ENCODE peak calls at places on chromosomes 7 and 10, in ten cellular contexts. S is endothelial cell of umbilical vein, U is HepG2, B is GM23338, F is H1, J is prostate gland, M is HCT116, Q is spleen, Z is GM12878, H is Panc1. T is an unnamed sample. For H3K4me1, the result is how much of the 10 kb centered on the place peaks cover.

GRCh38 chr10:80599424-80599847 is 61.7 kb downstream of the SH2D4B start:
- DNase-seq in S (peak), U (peak), B (peak), F (peak), J (no peak), M (peak), Q (peak), Z (peak), H (peak), T (no peak)

GRCh38 chr10:97450828-97451227 is 4.9 kb downstream of the ZDHHC16 start:
- DNase-seq in S (no peak), U (no peak), B (no peak), F (no peak), J (no peak), M (no peak), Q (no peak), Z (no peak), H (no peak), T (no peak)

GRCh38 chr7:100829150-100829716 is 1.9 kb upstream of the EPHB4 start:
- DNase-seq in S (peak), U (no peak), B (peak), F (no peak), J (no peak), M (no peak), Q (peak), Z (no peak), H (no peak), T (peak)

GRCh38 chr7:5284304-5285281 is 1.9 kb downstream of the SLC29A4 start:
- DNase-seq in S (no peak), U (peak), B (peak), F (peak), J (no peak), M (peak), Q (no peak), Z (peak), H (no peak), T (peak)

GRCh38 chr7:730501-731439 is 3.7 kb upstream of the PRKAR1B start:
- DNase-seq in S (no peak), U (no peak), B (no peak), F (no peak), J (no peak), M (no peak), Q (peak), Z (no peak), H (no peak), T (no peak)

GRCh38 chr10:44022203-44022602 is 362.7 kb downstream of the CXCL12 start:
- DNase-seq in S (no peak), U (no peak), B (no peak), F (no peak), J (no peak), M (no peak), Q (no peak), Z (no peak), H (no peak), T (no peak)

GRCh38 chr7:20787658-20788057 is 972 bp upstream of the SP8 start:
- DNase-seq in S (no peak), U (no peak), B (peak), F (no peak), J (no peak), M (no peak), Q (no peak), Z (no peak), H (no peak), T (no peak)

GRCh38 chr10:124366825-124367224 is 51.9 kb downstream of the OAT start:
- DNase-seq in S (no peak), U (no peak), B (no peak), F (no peak), J (no peak), M (no peak), Q (no peak), Z (no peak), H (no peak), T (no peak)

GRCh38 chr7:133355325-133355708 is 102.4 kb downstream of the EXOC4 start:
- DNase-seq in S (peak), U (no peak), B (peak), F (no peak), J (no peak), M (no peak), Q (no peak), Z (no peak), H (no peak), T (no peak)

GRCh38 chr7:127504715-127505114 is 80.7 kb downstream of the GCC1 start:
- DNase-seq in S (peak), U (peak), B (peak), F (peak), J (no peak), M (no peak), Q (no peak), Z (no peak), H (no peak), T (no peak)

GRCh38 chr10:123640016-123640535 is 26.1 kb upstream of the GPR26 start:
- DNase-seq in S (no peak), U (no peak), B (peak), F (no peak), J (no peak), M (no peak), Q (no peak), Z (no peak), H (no peak), T (no peak)

GRCh38 chr7:35721288-35721687 is 26.4 kb upstream of the HERPUD2 start:
- DNase-seq in S (no peak), U (no peak), B (no peak), F (no peak), J (no peak), M (no peak), Q (no peak), Z (no peak), H (no peak), T (no peak)

GRCh38 chr7:70354409-70355169 is 756.3 kb downstream of the AUTS2 start:
- DNase-seq in S (no peak), U (no peak), B (no peak), F (no peak), J (no peak), M (no peak), Q (no peak), Z (no peak), H (no peak), T (no peak)

GRCh38 chr10:33155720-33156638 is 178.5 kb downstream of the NRP1 start:
- DNase-seq in S (no peak), U (peak), B (peak), F (no peak), J (no peak), M (no peak), Q (no peak), Z (no peak), H (peak), T (no peak)

GRCh38 chr7:98569606-98570337 is 47.3 kb upstream of the NPTX2 start:
- DNase-seq in S (no peak), U (no peak), B (no peak), F (no peak), J (no peak), M (no peak), Q (peak), Z (no peak), H (no peak), T (no peak)

GRCh38 chr10:13414855-13415254 is 66.8 kb upstream of the SEPHS1 start:
- DNase-seq in S (peak), U (peak), B (peak), F (no peak), J (no peak), M (peak), Q (no peak), Z (no peak), H (no peak), T (peak)

GRCh38 chr10:127977368-127978009 is 70.6 kb downstream of the PTPRE start:
- DNase-seq in S (peak), U (no peak), B (no peak), F (no peak), J (no peak), M (no peak), Q (peak), Z (no peak), H (no peak), T (peak)

GRCh38 chr7:30923774-30924413 is 12.2 kb downstream of the AQP1 start:
- DNase-seq in S (no peak), U (no peak), B (no peak), F (no peak), J (no peak), M (no peak), Q (peak), Z (no peak), H (no peak), T (peak)

GRCh38 chr7:40058636-40059035 is 75.8 kb downstream of the MPLKIP start:
- DNase-seq in S (no peak), U (no peak), B (no peak), F (no peak), J (no peak), M (no peak), Q (no peak), Z (no peak), H (no peak), T (no peak)

GRCh38 chr7:43501881-43502280 is 81.0 kb upstream of the STK17A start:
- DNase-seq in S (no peak), U (peak), B (no peak), F (no peak), J (no peak), M (no peak), Q (no peak), Z (no peak), H (no peak), T (no peak)

GRCh38 chr7:2775376-2775775 is 68.7 kb downstream of the GNA12 start:
- DNase-seq in S (no peak), U (no peak), B (no peak), F (no peak), J (no peak), M (no peak), Q (no peak), Z (no peak), H (no peak), T (no peak)

GRCh38 chr7:123783820-123784219 is 35.0 kb upstream of the WASL start:
- DNase-seq in S (no peak), U (no peak), B (no peak), F (no peak), J (no peak), M (no peak), Q (no peak), Z (no peak), H (no peak), T (no peak)

GRCh38 chr10:52677087-52677486 is 95.5 kb downstream of the MBL2 start:
- DNase-seq in S (peak), U (no peak), B (no peak), F (no peak), J (no peak), M (no peak), Q (no peak), Z (no peak), H (no peak), T (no peak)

GRCh38 chr7:108838143-108838542 is 268.5 kb downstream of the DNAJB9 start:
- DNase-seq in S (no peak), U (no peak), B (no peak), F (no peak), J (no peak), M (no peak), Q (no peak), Z (no peak), H (no peak), T (no peak)

GRCh38 chr10:80541144-80541750 is 3.5 kb downstream of the SH2D4B start:
- DNase-seq in S (peak), U (no peak), B (no peak), F (no peak), J (no peak), M (no peak), Q (no peak), Z (peak), H (no peak), T (no peak)

GRCh38 chr7:37149019-37149814 is 299.4 kb downstream of the ELMO1 start:
- DNase-seq in S (no peak), U (no peak), B (no peak), F (no peak), J (no peak), M (no peak), Q (no peak), Z (no peak), H (no peak), T (no peak)

GRCh38 chr10:57979986-57980385 is 287.7 kb downstream of the IPMK start:
- DNase-seq in S (no peak), U (no peak), B (no peak), F (no peak), J (no peak), M (no peak), Q (no peak), Z (no peak), H (no peak), T (no peak)

GRCh38 chr10:83968052-83968451 is 171.3 kb upstream of the GHITM start:
- DNase-seq in S (no peak), U (no peak), B (no peak), F (no peak), J (no peak), M (no peak), Q (no peak), Z (no peak), H (no peak), T (no peak)

GRCh38 chr7:36686499-36686898 is 37.8 kb downstream of the AOAH start:
- DNase-seq in S (no peak), U (no peak), B (no peak), F (no peak), J (no peak), M (peak), Q (no peak), Z (no peak), H (no peak), T (no peak)

GRCh38 chr7:39413866-39414668 is 152.1 kb upstream of the YAE1 start:
- DNase-seq in S (peak), U (peak), B (peak), F (peak), J (peak), M (peak), Q (peak), Z (peak), H (no peak), T (peak)

GRCh38 chr10:131021967-131022366 is 289.6 kb downstream of the TCERG1L start:
- DNase-seq in S (no peak), U (no peak), B (no peak), F (no peak), J (no peak), M (no peak), Q (no peak), Z (no peak), H (no peak), T (no peak)

DNA sequence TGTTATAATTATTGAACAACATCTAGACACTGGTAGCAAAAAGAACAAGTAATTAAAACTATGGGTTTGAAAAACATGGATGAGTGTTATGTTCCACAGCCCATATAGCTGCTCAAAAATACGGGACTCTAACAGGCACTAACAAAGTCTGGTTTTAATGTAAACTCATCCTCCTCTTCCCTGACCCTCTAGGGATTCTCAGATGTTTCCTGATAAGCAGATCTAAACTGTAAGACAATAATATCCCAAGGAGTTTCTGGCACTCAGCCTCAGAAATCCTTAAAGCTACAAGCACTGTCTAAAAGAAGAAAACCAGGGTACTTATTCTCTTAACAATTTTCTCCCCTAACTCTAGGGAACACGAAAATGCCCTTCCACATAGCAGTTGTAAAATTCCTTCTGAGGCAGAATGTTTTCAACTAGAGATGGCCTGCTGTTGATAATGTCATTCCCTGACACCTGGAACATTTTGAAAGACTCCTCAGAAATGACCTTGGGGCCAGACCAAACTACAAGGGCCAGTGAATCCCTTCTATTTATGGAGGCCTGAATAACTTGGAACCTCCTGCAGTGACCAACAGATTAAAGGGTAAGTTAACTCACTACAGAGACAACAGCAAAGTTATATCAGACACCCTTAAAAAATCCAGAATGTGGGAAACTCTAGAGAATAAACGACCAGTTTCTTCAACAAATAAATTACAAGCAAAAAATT is 12.7 kb downstream of the DNMBP start:
- DNase-seq in S (peak), U (no peak), B (no peak), F (no peak), J (no peak), M (no peak), Q (no peak), Z (no peak), H (no peak), T (no peak)
- TF ChIP-seq POLR2AphosphoS5 in S (no peak), U (no peak), B (no peak), F (no peak), J (no peak), M (no peak), Q (no peak), Z (no peak), H (no peak), T (no peak)

DNA sequence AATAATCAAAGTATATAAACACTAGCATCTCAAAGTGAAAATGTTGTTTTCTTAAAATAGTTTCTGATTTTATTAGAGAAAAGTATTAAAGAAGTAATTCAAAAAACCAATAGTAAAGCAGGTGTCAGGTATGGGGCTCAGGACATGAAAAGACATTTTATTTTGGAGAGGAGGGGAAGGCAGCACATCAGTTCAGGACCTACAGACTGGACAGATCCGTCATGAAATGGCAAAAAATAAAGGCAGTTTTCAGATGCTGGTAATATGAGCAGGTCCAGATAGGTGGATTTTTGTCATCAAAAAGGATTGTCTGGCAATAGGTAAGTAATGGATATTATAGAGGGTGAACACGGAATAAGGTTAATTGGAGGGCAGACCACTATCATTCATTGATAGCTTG is 49.0 kb downstream of the GRM3 start:
- DNase-seq in S (no peak), U (no peak), B (no peak), F (no peak), J (no peak), M (no peak), Q (no peak), Z (no peak), H (no peak), T (no peak)
- H3K4me1 ChIP-seq in S (under half), U (under half), B (under half), F (under half), J (under half), M (under half), Q (under half), Z (under half), H (under half), T (under half)

GRCh38 chr7:47808321-47808720 is 139.9 kb downstream of the PKD1L1 start:
- DNase-seq in S (no peak), U (no peak), B (no peak), F (no peak), J (no peak), M (no peak), Q (no peak), Z (no peak), H (no peak), T (no peak)

GRCh38 chr7:47807756-47808155 is 140.5 kb downstream of the PKD1L1 start:
- DNase-seq in S (no peak), U (no peak), B (peak), F (no peak), J (no peak), M (no peak), Q (no peak), Z (no peak), H (no peak), T (no peak)

GRCh38 chr7:47804767-47805545 is 143.3 kb downstream of the PKD1L1 start:
- DNase-seq in S (peak), U (no peak), B (no peak), F (no peak), J (no peak), M (no peak), Q (no peak), Z (no peak), H (no peak), T (no peak)

GRCh38 chr7:47806701-47807103 is 141.6 kb downstream of the PKD1L1 start:
- DNase-seq in S (peak), U (no peak), B (no peak), F (no peak), J (no peak), M (no peak), Q (no peak), Z (no peak), H (no peak), T (no peak)

DNA sequence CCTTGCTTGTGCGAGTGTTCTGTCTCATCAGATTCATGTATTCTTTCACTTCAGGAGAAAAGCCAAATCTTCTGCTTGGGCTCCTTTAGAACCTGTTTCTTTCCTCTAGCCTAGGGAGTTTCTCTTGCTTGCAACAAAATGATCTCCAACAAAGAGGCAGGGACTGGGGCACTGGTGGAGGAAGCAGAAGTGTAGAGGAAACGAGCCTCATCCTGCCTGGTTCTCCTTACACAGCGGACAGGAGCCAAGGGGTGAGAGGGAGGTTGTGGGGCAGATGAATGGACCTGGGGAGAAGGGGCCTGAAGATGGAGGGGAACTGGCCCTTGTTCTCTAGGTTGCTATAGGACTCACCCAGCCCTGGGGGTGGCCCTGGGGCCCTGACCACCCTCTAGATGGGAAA is 141.1 kb downstream of the PKD1L1 start:
- DNase-seq in S (peak), U (no peak), B (no peak), F (no peak), J (no peak), M (no peak), Q (no peak), Z (no peak), H (no peak), T (no peak)
- H3K4me3 ChIP-seq in S (no peak), U (no peak), B (no peak), F (no peak), J (no peak), M (no peak), Q (no peak), Z (no peak), H (no peak), T (no peak)

GRCh38 chr10:70378122-70378521 is 4.3 kb downstream of the LRRC20 start:
- DNase-seq in S (peak), U (no peak), B (no peak), F (no peak), J (peak), M (peak), Q (no peak), Z (no peak), H (peak), T (no peak)
- TF ChIP-seq POLR2AphosphoS5 in S (peak), U (no peak), B (no peak), F (no peak), J (peak), M (peak), Q (no peak), Z (no peak), H (no peak), T (peak)

DNA sequence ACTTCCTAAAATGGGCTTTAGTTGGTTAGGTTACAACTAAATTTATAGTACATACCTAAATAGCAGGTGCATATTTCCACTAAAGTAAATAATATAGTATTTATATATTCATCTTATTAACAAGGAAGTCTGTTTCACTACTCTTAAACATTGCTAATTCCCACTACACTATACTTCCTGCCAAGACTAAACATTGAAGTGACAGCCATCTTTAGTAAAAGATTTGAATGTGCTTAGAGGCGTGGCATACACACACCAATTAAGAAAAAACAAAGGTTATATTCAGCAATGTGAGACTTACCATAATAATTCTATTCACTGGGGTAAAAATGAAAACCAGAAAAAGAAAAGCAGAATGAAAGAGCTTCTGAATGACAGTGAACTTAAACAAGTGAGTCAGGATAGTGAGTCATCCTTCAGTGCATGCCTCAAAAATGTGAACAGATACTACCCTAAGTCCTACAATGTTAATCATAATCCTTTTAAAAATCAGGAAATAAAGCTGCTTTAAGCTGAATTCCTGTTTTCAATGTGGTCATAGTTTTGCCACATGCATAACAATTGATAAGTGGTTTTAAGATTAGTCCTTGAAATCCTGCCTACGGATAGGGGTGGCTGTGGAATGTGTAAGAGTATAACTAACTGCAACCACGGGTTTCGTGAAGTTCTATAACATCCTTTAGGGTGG is 59.4 kb downstream of the USP6NL start:
- DNase-seq in S (peak), U (peak), B (no peak), F (no peak), J (no peak), M (peak), Q (no peak), Z (no peak), H (peak), T (no peak)
- H3K4me1 ChIP-seq in S (under half), U (under half), B (under half), F (under half), J (under half), M (under half), Q (half or more), Z (half or more), H (under half), T (under half)

DNA sequence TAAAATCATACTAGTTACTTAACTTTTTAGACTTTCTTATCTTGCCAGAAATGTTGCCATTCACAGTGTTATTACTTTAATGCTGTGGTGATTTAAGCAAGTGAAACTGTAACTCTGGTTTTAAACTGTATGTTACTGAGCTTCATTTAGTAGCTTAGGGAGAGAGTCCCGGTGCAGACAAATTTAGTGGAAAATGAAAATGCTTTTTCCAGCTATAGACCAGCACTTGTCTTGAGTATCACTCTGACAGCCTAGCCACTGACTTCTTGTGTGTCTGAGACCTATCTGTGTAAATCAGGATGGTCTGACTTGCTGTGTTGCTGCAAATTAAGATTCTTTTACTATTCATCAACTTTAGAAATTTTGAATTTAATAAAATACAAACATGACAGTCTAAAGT is 200.8 kb downstream of the CACNB2 start:
- DNase-seq in S (no peak), U (no peak), B (no peak), F (no peak), J (no peak), M (no peak), Q (no peak), Z (no peak), H (no peak), T (no peak)
- H3K4me3 ChIP-seq in S (no peak), U (no peak), B (no peak), F (no peak), J (peak), M (no peak), Q (no peak), Z (no peak), H (no peak), T (peak)